ENCODE peak calls at places on chromosomes 4 and X, in eight cellular contexts. X is stimulated activated CD8-positive, alpha-beta memory T cell treated with anti-CD3 and anti-CD28 coated beads, Interleukin-15, amount 100 ng/mL, for 24 hours; O is ecto neural progenitor cell; R is COR-L47; S is NCI-H69; F is HuH-7.5; N is AG08395; H is IMR-90. T is an unnamed sample.

GRCh38 chr4:183360161-183360919 is 38.1 kb upstream of the CLDN24 start:
- DNase-seq in X (no peak), F (no peak), N (peak; percentile 69), O (no peak), R (no peak), S (no peak), H (peak; percentile 23), T (peak; percentile 74)

GRCh38 chr4:34181311-34181808 is 2063.0 kb downstream of the ARAP2 start:
- DNase-seq in H (peak; percentile 91), N (peak; percentile 10), O (no peak), R (no peak), X (no peak), S (no peak), F (no peak), T (peak; percentile 88)

GRCh38 chr4:173189117-173189693 is 20.6 kb downstream of the GALNT7 start:
- DNase-seq in S (no peak), H (peak; percentile 85), O (no peak), F (no peak), R (no peak), X (no peak), N (peak; percentile 13), T (no peak)

GRCh38 chrX:152637649-152638442 is at the start of gene GABRQ:
- DNase-seq in H (no peak), O (peak; percentile 85), R (peak; percentile 69), X (no peak), F (no peak), S (peak; percentile 91), N (peak; percentile 13), T (no peak)

GRCh38 chr4:158949094-158949493 is 153.8 kb upstream of the RAPGEF2 start:
- DNase-seq in N (peak; percentile 14), R (no peak), S (no peak), H (peak; percentile 58), X (no peak), F (no peak), O (no peak), T (peak; percentile 34)

GRCh38 chr4:16897991-16898827 is at the start of gene LDB2:
- DNase-seq in X (no peak), R (no peak), O (peak; percentile 78), N (peak; percentile 59), S (no peak), H (peak; percentile 88), F (no peak), T (no peak)

GRCh38 chr4:126541820-126542219 is 1090.9 kb upstream of the INTU start:
- DNase-seq in F (no peak), R (no peak), S (peak; percentile 14), N (no peak), H (no peak), X (no peak), O (no peak), T (no peak)

GRCh38 chrX:2243913-2244460 is 256.8 kb downstream of the DHRSX start:
- DNase-seq in F (no peak), H (peak; percentile 15), N (peak; percentile 15), R (no peak), X (no peak), O (no peak), S (no peak), T (peak; percentile 85)

GRCh38 chr4:185801471-185801870 is 10.5 kb downstream of the SORBS2 start:
- DNase-seq in N (no peak), X (no peak), S (no peak), R (no peak), O (no peak), H (peak; percentile 7), F (no peak), T (no peak)

GRCh38 chrX:19198448-19198847 is 76.2 kb upstream of the ADGRG2 start:
- DNase-seq in O (no peak), H (no peak), S (no peak), F (no peak), R (no peak), N (no peak), X (no peak), T (no peak)

GRCh38 chr4:151990201-151990600 is 229.4 kb upstream of the GATB start:
- DNase-seq in O (no peak), F (no peak), X (no peak), N (peak; percentile 89), S (no peak), R (no peak), H (peak; percentile 41), T (peak; percentile 96)

GRCh38 chr4:80073362-80074008 is 456 bp upstream of the ANTXR2 start:
- DNase-seq in N (no peak), S (no peak), R (no peak), O (no peak), F (no peak), X (no peak), H (no peak), T (no peak)

GRCh38 chrX:153653556-153653955 is 6.6 kb downstream of the DUSP9 start:
- DNase-seq in S (no peak), H (no peak), O (no peak), F (no peak), R (no peak), N (no peak), X (no peak), T (no peak)

GRCh38 chrX:17616936-17617335 is 120.4 kb upstream of the SCML1 start:
- DNase-seq in S (peak; percentile 59), O (no peak), H (no peak), F (no peak), X (no peak), R (no peak), N (no peak), T (no peak)

GRCh38 chr4:174522183-174523002 is at the start of gene HPGD:
- DNase-seq in F (peak; percentile 32), S (peak; percentile 81), X (peak; percentile 12), H (no peak), O (peak; percentile 75), N (no peak), R (peak; percentile 66), T (peak; percentile 14)

GRCh38 chr4:74370912-74371311 is 6.0 kb downstream of the EREG start:
- DNase-seq in X (no peak), F (peak; percentile 38), R (peak; percentile 51), S (peak; percentile 22), N (peak; percentile 46), H (peak; percentile 64), O (peak; percentile 48), T (peak; percentile 51)

GRCh38 chr4:94548571-94548970 is 96.8 kb downstream of the PDLIM5 start:
- DNase-seq in S (no peak), F (no peak), R (no peak), X (no peak), O (no peak), H (peak; percentile 82), N (peak; percentile 62), T (peak; percentile 92)

GRCh38 chrX:78514852-78515251 is 144.3 kb downstream of the RTL3 start:
- DNase-seq in X (no peak), N (no peak), R (no peak), H (no peak), S (no peak), F (no peak), O (no peak), T (no peak)

GRCh38 chr4:152684007-152684406 is 4.2 kb upstream of the TMEM154 start:
- DNase-seq in R (no peak), X (no peak), O (no peak), N (no peak), S (no peak), F (no peak), H (no peak), T (no peak)

T was measured in A172.